ENCODE peak calls at places on chromosomes 6 and 20, in nine cellular contexts. O, K, L, S, G, T, U, W and Z are unnamed samples.
A peak's percentile ranks its signal among the peaks of the same experiment; 100 is the strongest.

GRCh38 chr6:33384581-33385020 is 7.0 kb upstream of the KIFC1 start:
- DNase-seq in O (no peak), K (peak; percentile 41), L (peak; percentile 33), S (no peak), G (no peak), T (peak; percentile 80), U (peak; percentile 83), W (no peak), Z (no peak)

GRCh38 chr6:158410784-158411183 is 98.5 kb downstream of the TULP4 start:
- DNase-seq in O (no peak), K (no peak), L (no peak), S (no peak), G (no peak), T (no peak), U (peak; percentile 39), W (no peak), Z (no peak)

GRCh38 chr6:67683960-67684359 is 951.1 kb upstream of the ADGRB3 start:
- DNase-seq in O (no peak), K (peak; percentile 53), L (no peak), S (no peak), G (no peak), T (peak; percentile 58), U (peak; percentile 65), W (no peak), Z (no peak)

GRCh38 chr6:25278914-25279747 is at the start of gene CARMIL1:
- DNase-seq in O (peak; percentile 87), K (peak; percentile 70), L (peak; percentile 92), S (peak; percentile 76), G (peak; percentile 54), T (peak; percentile 97), U (peak; percentile 70), W (peak; percentile 82), Z (peak; percentile 89)

GRCh38 chr20:44207066-44207723 is 3.4 kb downstream of the OSER1 start:
- DNase-seq in O (no peak), K (no peak), L (no peak), S (no peak), G (no peak), T (no peak), U (no peak), W (no peak), Z (no peak)

GRCh38 chr6:148747493-148748160 is 797 bp downstream of the UST start:
- DNase-seq in O (peak; percentile 7), K (peak; percentile 6), L (peak; percentile 30), S (peak; percentile 59), G (no peak), T (peak; percentile 51), U (peak; percentile 28), W (peak; percentile 49), Z (peak; percentile 87)

GRCh38 chr6:53793318-53793975 is 1.4 kb upstream of the LRRC1 start:
- DNase-seq in O (peak; percentile 48), K (peak; percentile 64), L (peak; percentile 75), S (peak; percentile 35), G (peak; percentile 96), T (peak; percentile 83), U (peak; percentile 62), W (peak; percentile 28), Z (peak; percentile 71)

GRCh38 chr6:71127374-71127773 is 161.2 kb upstream of the OGFRL1 start:
- DNase-seq in O (no peak), K (no peak), L (no peak), S (no peak), G (no peak), T (no peak), U (peak; percentile 48), W (no peak), Z (no peak)

GRCh38 chr6:47788498-47788884 is 6.7 kb downstream of the OPN5 start:
- DNase-seq in O (no peak), K (no peak), L (no peak), S (no peak), G (no peak), T (no peak), U (peak; percentile 2), W (no peak), Z (no peak)
- H3K4me3 ChIP-seq in O (no peak overlapping the region), K (no peak overlapping the region), L (no peak overlapping the region), S (no peak overlapping the region), G (no peak overlapping the region), T (no peak overlapping the region), U (no peak overlapping the region), W (no peak overlapping the region), Z (no peak overlapping the region)

GRCh38 chr20:59007758-59008511 is 881 bp upstream of the CTSZ start:
- DNase-seq in O (no peak), K (no peak), L (no peak), S (peak; percentile 71), G (no peak), T (no peak), U (no peak), W (peak; percentile 25), Z (peak; percentile 81)
- H3K4me3 ChIP-seq in O (no peak overlapping the region), K (no peak overlapping the region), L (no peak overlapping the region), S (peak overlapping the region; percentile 80), G (no peak overlapping the region), T (no peak overlapping the region), U (no peak overlapping the region), W (no peak overlapping the region), Z (peak overlapping the region; percentile 53)

DNA sequence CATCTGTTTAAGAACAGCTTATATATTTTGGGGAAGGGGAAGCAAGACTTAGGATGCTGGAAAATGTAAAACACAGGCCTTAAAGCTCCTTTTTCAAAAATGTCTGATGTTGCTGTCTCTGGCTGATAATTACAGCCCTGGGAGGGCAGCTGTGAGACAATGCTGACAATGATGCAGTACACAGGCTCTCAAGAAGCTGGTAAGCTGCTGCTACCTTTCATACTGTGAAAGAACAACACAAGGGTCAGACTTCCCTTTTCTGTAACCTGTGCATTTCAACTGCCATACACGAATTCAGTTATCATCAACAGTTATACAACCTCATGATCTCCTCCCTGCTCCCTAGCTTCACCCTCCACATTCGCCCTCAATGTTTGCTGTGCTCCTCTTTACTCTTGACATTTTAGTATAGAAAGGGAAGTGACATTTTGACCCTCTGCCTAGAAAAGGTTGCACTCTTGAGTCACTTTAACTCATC is 25.2 kb downstream of the MAP7 start:
- DNase-seq in O (peak; percentile 18), K (no peak), L (no peak), S (no peak), G (no peak), T (no peak), U (no peak), W (no peak), Z (no peak)
- H3K4me3 ChIP-seq in O (peak overlapping the region; percentile 62), K (no peak overlapping the region), L (no peak overlapping the region), S (no peak overlapping the region), G (no peak overlapping the region), T (no peak overlapping the region), U (no peak overlapping the region), W (no peak overlapping the region), Z (no peak overlapping the region)

DNA sequence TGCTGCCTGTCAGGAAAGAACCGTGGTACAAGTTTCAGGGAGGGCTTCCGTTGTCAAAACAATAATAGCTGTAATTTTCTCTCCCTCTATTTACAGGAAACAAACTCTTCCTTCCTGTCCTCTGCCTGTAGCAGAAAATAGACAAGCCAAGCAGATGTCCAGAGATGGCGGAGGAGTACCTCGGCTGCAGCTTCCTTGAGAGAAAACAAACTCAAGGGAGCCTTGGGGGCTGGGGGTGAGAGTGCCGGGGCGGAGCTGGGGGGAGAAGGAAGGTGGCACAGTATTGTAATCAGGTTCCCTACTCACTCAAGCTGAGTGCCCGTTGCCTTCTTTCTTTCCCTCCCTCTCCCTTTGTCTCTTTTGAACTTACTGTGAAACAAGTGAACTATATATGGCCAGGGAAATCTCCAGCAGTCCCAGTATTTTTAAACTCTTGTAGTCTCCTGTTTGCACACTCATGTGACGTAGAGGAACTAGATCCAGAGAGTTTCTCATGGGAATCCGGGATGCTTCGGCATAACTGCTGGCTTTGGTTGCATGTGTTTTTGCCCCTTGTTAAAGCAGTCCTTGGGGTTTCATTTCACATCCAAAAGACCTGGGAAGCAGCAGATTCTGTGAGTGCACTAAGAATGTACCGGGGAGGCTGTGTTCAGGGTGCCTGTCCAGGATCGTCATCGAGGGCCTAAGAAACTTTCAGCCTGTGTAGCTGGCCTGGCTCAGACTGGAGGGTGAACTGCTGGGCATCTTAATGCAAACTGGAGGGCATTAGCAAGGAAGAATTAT is 44.6 kb upstream of the HDDC2 start:
- DNase-seq in O (no peak), K (no peak), L (no peak), S (no peak), G (no peak), T (no peak), U (no peak), W (no peak), Z (no peak)
- H3K4me3 ChIP-seq in O (no peak overlapping the region), K (no peak overlapping the region), L (no peak overlapping the region), S (peak overlapping the region; percentile 44), G (no peak overlapping the region), T (no peak overlapping the region), U (no peak overlapping the region), W (no peak overlapping the region), Z (no peak overlapping the region)

DNA sequence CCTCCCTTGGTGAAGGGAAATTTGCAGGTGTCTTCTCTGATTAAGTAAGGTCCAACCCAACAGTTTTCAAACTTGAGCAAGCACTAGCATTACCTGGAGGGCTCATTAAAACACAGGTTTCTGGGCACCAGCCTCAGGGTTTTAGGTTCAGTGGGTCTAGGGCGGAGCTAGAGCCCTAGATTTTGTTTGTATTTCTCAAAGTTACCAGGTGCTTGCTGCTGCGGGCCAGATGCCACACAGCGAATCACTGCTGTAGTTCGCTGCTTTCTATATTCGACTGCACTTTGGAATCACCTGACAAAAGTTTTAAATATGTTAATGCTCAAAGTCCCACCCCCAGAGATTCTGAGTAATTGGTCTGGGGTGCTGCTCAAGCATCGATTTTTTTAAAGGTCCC is 838 bp downstream of the COL21A1 start:
- DNase-seq in O (no peak), K (no peak), L (no peak), S (peak; percentile 22), G (no peak), T (peak; percentile 27), U (no peak), W (no peak), Z (no peak)
- H3K4me3 ChIP-seq in O (no peak overlapping the region), K (no peak overlapping the region), L (no peak overlapping the region), S (peak overlapping the region; percentile 50), G (no peak overlapping the region), T (no peak overlapping the region), U (no peak overlapping the region), W (peak overlapping the region; percentile 48), Z (peak overlapping the region; percentile 42)

GRCh38 chr20:56925696-56926101 is 296.6 kb downstream of the TFAP2C start:
- DNase-seq in O (no peak), K (no peak), L (no peak), S (no peak), G (no peak), T (no peak), U (no peak), W (no peak), Z (no peak)

GRCh38 chr20:56926501-56926900 is 297.4 kb downstream of the TFAP2C start:
- DNase-seq in O (no peak), K (no peak), L (no peak), S (no peak), G (no peak), T (no peak), U (no peak), W (no peak), Z (no peak)

GRCh38 chr20:56922497-56922896 is 293.4 kb downstream of the TFAP2C start:
- DNase-seq in O (no peak), K (no peak), L (no peak), S (no peak), G (no peak), T (no peak), U (no peak), W (no peak), Z (no peak)

GRCh38 chr20:56924316-56924975 is 295.3 kb downstream of the TFAP2C start:
- DNase-seq in O (no peak), K (no peak), L (no peak), S (no peak), G (no peak), T (no peak), U (no peak), W (no peak), Z (no peak)

GRCh38 chr20:56924976-56925695 is 296.0 kb downstream of the TFAP2C start:
- DNase-seq in O (peak; percentile 12), K (no peak), L (no peak), S (no peak), G (no peak), T (peak; percentile 4), U (no peak), W (no peak), Z (no peak)
- H3K4me3 ChIP-seq in O (no peak overlapping the region), K (no peak overlapping the region), L (no peak overlapping the region), S (no peak overlapping the region), G (no peak overlapping the region), T (no peak overlapping the region), U (no peak overlapping the region), W (no peak overlapping the region), Z (no peak overlapping the region)